ENCODE peak calls at places on chromosomes 3 and 15, in eight cellular contexts. Y is stomach, N is H1, T is transverse colon, D is HCT116, J is esophagus muscularis mucosa, V is spleen, B is breast epithelium. A is an unnamed sample.

GRCh38 chr3:172182797-172183196 is 143.4 kb downstream of the FNDC3B start:
- DNase-seq in Y (no peak), N (no peak), T (no peak), D (no peak), J (no peak), V (no peak), B (no peak), A (no peak)

GRCh38 chr3:7392206-7392605 is 531.3 kb downstream of the GRM7 start:
- DNase-seq in Y (no peak), N (no peak), T (no peak), D (no peak), J (no peak), V (no peak), B (no peak), A (no peak)

GRCh38 chr15:40486066-40486770 is 15.4 kb downstream of the CHST14 start:
- DNase-seq in Y (no peak), N (no peak), T (no peak), D (no peak), J (no peak), V (no peak), B (no peak), A (no peak)

GRCh38 chr3:30124435-30125390 is 481.7 kb upstream of the TGFBR2 start:
- DNase-seq in Y (no peak), N (no peak), T (no peak), D (no peak), J (no peak), V (no peak), B (peak; percentile 57), A (no peak)

GRCh38 chr15:42084465-42085235 is 9.7 kb downstream of the PLA2G4D start:
- DNase-seq in Y (peak; percentile 81), N (peak; percentile 91), T (peak; percentile 80), D (no peak), J (no peak), V (peak; percentile 90), B (peak; percentile 35), A (peak; percentile 71)

GRCh38 chr15:48149858-48150257 is 28.2 kb downstream of the MYEF2 start:
- DNase-seq in Y (no peak), N (no peak), T (no peak), D (no peak), J (no peak), V (no peak), B (no peak), A (no peak)

GRCh38 chr15:82832601-82833209 is 23.3 kb downstream of the WHAMM start:
- DNase-seq in Y (no peak), N (no peak), T (no peak), D (peak; percentile 64), J (no peak), V (no peak), B (no peak), A (no peak)

GRCh38 chr3:69199942-69200341 is 77.5 kb upstream of the LMOD3 start:
- DNase-seq in Y (no peak), N (no peak), T (no peak), D (no peak), J (no peak), V (no peak), B (no peak), A (no peak)

GRCh38 chr15:69612112-69612511 is 159.5 kb downstream of the RPLP1 start:
- DNase-seq in Y (no peak), N (no peak), T (no peak), D (no peak), J (no peak), V (no peak), B (no peak), A (no peak)

GRCh38 chr15:31271224-31271635 is 55.4 kb upstream of the KLF13 start:
- DNase-seq in Y (peak; percentile 14), N (peak; percentile 29), T (no peak), D (no peak), J (peak; percentile 47), V (no peak), B (no peak), A (no peak)

GRCh38 chr15:77025941-77026411 is 31.1 kb downstream of the PSTPIP1 start:
- DNase-seq in Y (no peak), N (peak; percentile 42), T (peak; percentile 7), D (no peak), J (no peak), V (peak; percentile 41), B (no peak), A (peak; percentile 5)

GRCh38 chr15:22954326-22954725 is 25.8 kb downstream of the CYFIP1 start:
- DNase-seq in Y (no peak), N (no peak), T (no peak), D (no peak), J (no peak), V (peak; percentile 45), B (no peak), A (no peak)

GRCh38 chr15:53978248-53978906 is at the start of gene UNC13C:
- DNase-seq in Y (peak; percentile 28), N (peak; percentile 73), T (peak; percentile 7), D (no peak), J (no peak), V (no peak), B (no peak), A (no peak)

GRCh38 chr3:43327184-43327950 is 41.0 kb downstream of the SNRK start:
- DNase-seq in Y (no peak), N (no peak), T (no peak), D (no peak), J (no peak), V (no peak), B (no peak), A (no peak)

GRCh38 chr15:98085003-98085639 is 124.6 kb downstream of the ARRDC4 start:
- DNase-seq in Y (peak; percentile 47), N (no peak), T (peak; percentile 48), D (peak; percentile 56), J (no peak), V (no peak), B (no peak), A (no peak)

GRCh38 chr3:21297304-21297703 is 453.7 kb downstream of the ZNF385D start:
- DNase-seq in Y (no peak), N (no peak), T (no peak), D (no peak), J (no peak), V (no peak), B (no peak), A (no peak)

GRCh38 chr3:97070302-97070701 is 255.9 kb downstream of the EPHA6 start:
- DNase-seq in Y (no peak), N (no peak), T (no peak), D (no peak), J (no peak), V (no peak), B (no peak), A (no peak)

GRCh38 chr3:107824822-107825371 is 265.9 kb downstream of the CD47 start:
- DNase-seq in Y (no peak), N (no peak), T (no peak), D (no peak), J (peak; percentile 82), V (no peak), B (no peak), A (no peak)

GRCh38 chr3:113051222-113051804 is 60.5 kb downstream of the GTPBP8 start:
- DNase-seq in Y (peak; percentile 83), N (peak; percentile 95), T (peak; percentile 89), D (peak; percentile 71), J (peak; percentile 98), V (peak; percentile 88), B (peak; percentile 86), A (peak; percentile 44)

GRCh38 chr3:178318957-178319528 is 217.2 kb upstream of the KCNMB2 start:
- DNase-seq in Y (no peak), N (no peak), T (no peak), D (no peak), J (no peak), V (no peak), B (no peak), A (no peak)

GRCh38 chr3:178325330-178325729 is 210.9 kb upstream of the KCNMB2 start:
- DNase-seq in Y (no peak), N (no peak), T (no peak), D (no peak), J (no peak), V (no peak), B (no peak), A (no peak)

GRCh38 chr3:178318440-178318839 is 217.8 kb upstream of the KCNMB2 start:
- DNase-seq in Y (no peak), N (no peak), T (no peak), D (no peak), J (no peak), V (no peak), B (no peak), A (no peak)

DNA sequence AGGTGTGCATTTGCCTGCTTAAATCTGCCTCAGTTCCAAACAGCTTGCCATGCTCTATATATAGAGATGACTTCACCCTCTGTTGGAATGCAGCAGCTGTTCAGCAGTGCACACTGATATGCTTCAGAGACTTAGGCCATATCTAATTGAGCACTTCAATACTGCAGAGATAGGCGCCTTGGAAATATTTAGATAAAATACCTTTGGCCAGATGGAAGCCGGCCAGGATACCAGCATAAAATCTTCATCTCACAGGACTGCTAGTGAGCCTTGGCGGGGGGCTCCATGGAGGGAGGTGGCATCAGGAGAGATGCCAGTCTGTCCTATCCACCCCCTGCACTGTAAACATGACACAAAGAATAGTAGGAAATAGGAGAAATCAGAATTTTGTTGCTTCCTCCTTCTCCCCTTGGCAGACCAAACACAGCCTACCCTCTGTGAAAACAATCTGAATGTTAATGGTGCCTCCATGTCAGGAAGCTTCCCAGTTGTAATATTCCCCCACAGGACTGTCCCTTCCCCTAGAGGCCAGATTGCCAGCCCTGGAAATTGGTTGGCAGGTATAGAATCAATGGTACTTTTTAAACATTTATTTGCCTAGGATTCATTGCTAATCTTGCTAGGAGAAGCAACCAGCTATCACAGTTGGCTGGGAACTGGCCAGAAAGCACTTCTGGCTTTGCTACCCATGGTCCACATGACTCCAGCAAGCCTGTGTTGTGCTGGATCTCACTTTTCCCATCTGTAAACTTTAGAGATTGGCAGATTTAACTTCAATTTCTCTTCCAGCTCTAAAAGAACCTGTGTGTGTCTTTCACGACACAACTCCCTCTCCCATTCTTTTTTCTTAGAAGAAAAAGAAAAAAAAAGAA is 215.5 kb upstream of the KCNMB2 start:
- DNase-seq in Y (peak; percentile 31), N (no peak), T (no peak), D (no peak), J (no peak), V (no peak), B (no peak), A (no peak)
- TF ChIP-seq POLR2AphosphoS5 in Y (no peak), N (no peak), T (no peak), D (no peak), J (no peak), V (no peak), B (no peak), A (no peak)

GRCh38 chr3:193243571-193243970 is 2.5 kb downstream of the PLAAT1 start:
- DNase-seq in Y (no peak), N (no peak), T (no peak), D (no peak), J (no peak), V (no peak), B (no peak), A (no peak)
- TF ChIP-seq POLR2A in Y (no peak), N (no peak), T (no peak), D (no peak), J (no peak), V (no peak), B (no peak), A (no peak)

GRCh38 chr15:78872155-78872971 is at the start of gene MORF4L1:
- DNase-seq in Y (peak; percentile 97), N (peak; percentile 97), T (peak; percentile 97), D (peak; percentile 81), J (peak; percentile 98), V (peak; percentile 99), B (peak; percentile 98), A (peak; percentile 93)
- TF ChIP-seq POLR2AphosphoS5 in Y (peak; percentile 89), N (no peak), T (peak; percentile 89), D (no peak), J (no peak), V (peak; percentile 96), B (no peak), A (no peak)

GRCh38 chr15:71092056-71092600 is 23.1 kb upstream of the THSD4 start:
- DNase-seq in Y (no peak), N (peak; percentile 30), T (no peak), D (no peak), J (peak; percentile 62), V (no peak), B (no peak), A (no peak)
- TF ChIP-seq POLR2A in Y (no peak), N (no peak), T (no peak), D (no peak), J (no peak), V (no peak), B (no peak), A (no peak)